ENCODE peak calls at places on chromosome 20, in four cellular contexts. I, T, K and A are unnamed samples. For H3K4me1, the result is how much of the 10 kb centered on the place peaks cover.

GRCh38 chr20:14984768-14985622 is 647.6 kb upstream of the FLRT3 start:
- DNase-seq in I (no peak), K (no peak), T (no peak), A (no peak)

GRCh38 chr20:48638546-48638945 is 189.3 kb downstream of the PREX1 start:
- DNase-seq in K (no peak), T (no peak), I (no peak), A (no peak)

GRCh38 chr20:30506100-30506499 is 751.4 kb upstream of the DEFB115 start:
- DNase-seq in T (no peak), K (no peak), I (no peak), A (no peak)

GRCh38 chr20:53579581-53580375 is 13.9 kb downstream of the ZNF217 start:
- DNase-seq in I (no peak), T (peak), K (no peak), A (peak)

GRCh38 chr20:34491932-34492509 is 24.2 kb upstream of the DYNLRB1 start:
- DNase-seq in K (no peak), I (no peak), T (no peak), A (no peak)

GRCh38 chr20:11235058-11235457 is 561.3 kb upstream of the JAG1 start:
- DNase-seq in T (no peak), K (no peak), I (no peak), A (no peak)

GRCh38 chr20:5741089-5741488 is 9.1 kb upstream of the SHLD1 start:
- DNase-seq in I (no peak), K (no peak), T (no peak), A (peak)

GRCh38 chr20:1263853-1264252 is 2.2 kb upstream of the SNPH start:
- DNase-seq in I (no peak), K (no peak), T (no peak), A (no peak)

GRCh38 chr20:43138061-43138860 is 51.4 kb downstream of the PTPRT start:
- DNase-seq in K (no peak), T (no peak), I (peak), A (no peak)

GRCh38 chr20:24991897-24992419 is 593 bp downstream of the APMAP start:
- DNase-seq in K (peak), I (no peak), T (peak), A (peak)

GRCh38 chr20:19565721-19566120 is 192.3 kb upstream of the RIN2 start:
- DNase-seq in I (no peak), T (no peak), K (no peak), A (no peak)

GRCh38 chr20:2740702-2741101 is 48.1 kb downstream of the EBF4 start:
- DNase-seq in I (no peak), K (no peak), T (no peak), A (no peak)

GRCh38 chr20:59095140-59095539 is 52.6 kb upstream of the PRELID3B start:
- DNase-seq in T (no peak), K (no peak), I (no peak), A (no peak)

GRCh38 chr20:48777821-48778220 is 50.0 kb downstream of the PREX1 start:
- DNase-seq in T (no peak), I (no peak), K (no peak), A (no peak)

GRCh38 chr20:24382330-24382729 is 87.1 kb upstream of the SYNDIG1 start:
- DNase-seq in K (peak), I (no peak), T (no peak), A (peak)

GRCh38 chr20:39103732-39104131 is 141.6 kb downstream of the DHX35 start:
- DNase-seq in I (no peak), T (no peak), K (no peak), A (no peak)

GRCh38 chr20:24584538-24585356 is 115.3 kb downstream of the SYNDIG1 start:
- DNase-seq in K (no peak), I (no peak), T (no peak), A (no peak)

GRCh38 chr20:1711826-1712601 is 54.4 kb upstream of the SIRPG start:
- DNase-seq in T (no peak), K (no peak), I (no peak), A (no peak)

GRCh38 chr20:59028812-59029211 is 3.3 kb downstream of the ATP5F1E start:
- DNase-seq in I (no peak), K (no peak), T (no peak), A (no peak)

GRCh38 chr20:3782597-3782996 is 1.3 kb upstream of the SPEF1 start:
- DNase-seq in T (no peak), I (no peak), K (no peak), A (no peak)

GRCh38 chr20:3784226-3784853 is 2.2 kb downstream of the CENPB start:
- DNase-seq in T (no peak), I (no peak), K (no peak), A (peak)

GRCh38 chr20:3784863-3785239 is 1.7 kb downstream of the CENPB start:
- DNase-seq in T (no peak), K (no peak), I (no peak), A (no peak)

GRCh38 chr20:3783068-3783489 is 1.8 kb upstream of the SPEF1 start:
- DNase-seq in I (peak), T (no peak), K (no peak), A (no peak)

DNA sequence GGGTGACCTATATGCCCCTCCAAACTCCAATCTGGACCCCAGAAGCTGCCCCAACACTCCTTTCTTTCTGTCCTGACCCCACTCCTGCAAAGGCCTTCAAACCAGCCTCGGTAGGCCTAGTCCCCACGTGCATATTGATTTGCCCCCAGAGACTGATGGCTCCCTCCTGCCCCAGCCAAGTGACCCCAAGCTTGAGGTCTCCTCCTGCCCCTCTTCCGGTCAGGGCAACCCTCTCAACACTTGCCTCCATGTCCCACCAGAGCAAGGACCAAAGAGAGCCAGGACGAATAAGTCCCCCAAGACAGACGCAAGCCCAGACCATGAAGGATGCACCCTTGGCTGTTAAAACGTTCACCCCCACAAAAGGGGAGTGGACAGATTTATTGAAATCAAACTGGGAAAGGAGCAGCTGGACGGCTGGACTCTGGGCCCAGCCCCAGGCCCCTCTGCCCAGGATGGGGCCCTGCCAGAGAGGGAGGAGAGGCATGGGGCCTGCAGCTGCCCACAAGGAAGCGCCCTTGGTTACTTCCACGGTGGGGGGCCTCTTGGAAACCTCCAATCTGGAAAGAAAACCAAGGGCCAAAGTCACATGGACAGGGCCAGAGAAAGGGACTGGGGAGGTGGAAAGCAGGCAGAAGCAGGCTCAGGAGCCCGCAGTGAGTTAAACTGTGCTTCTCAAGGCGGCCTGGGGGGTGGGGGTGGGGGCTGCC is 2.4 kb upstream of the SPEF1 start:
- DNase-seq in T (no peak), I (no peak), K (no peak), A (no peak)
- TF ChIP-seq POLR2A in T (no peak), I (no peak), K (no peak), A (no peak)

DNA sequence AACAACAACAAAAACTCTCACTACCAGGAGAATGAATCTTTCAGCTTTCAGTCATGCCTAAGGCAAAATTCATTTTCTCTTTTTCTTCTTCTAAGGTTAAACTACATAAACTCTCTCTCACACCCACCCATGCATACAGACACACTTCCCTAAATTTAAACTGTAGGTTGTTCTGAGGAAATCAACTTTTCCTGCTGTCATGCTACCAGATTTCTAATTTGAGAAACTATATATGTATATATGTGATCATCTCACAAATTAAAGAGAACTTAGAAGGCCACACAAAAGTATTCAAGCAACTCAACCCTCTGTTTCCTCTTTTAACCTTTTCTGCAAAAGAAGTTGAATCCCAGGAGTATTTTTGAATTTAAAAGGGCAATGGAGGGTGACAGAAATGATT is 532.5 kb downstream of the KIF16B start:
- DNase-seq in K (no peak), I (no peak), T (no peak), A (no peak)
- H3K4me1 ChIP-seq in K (under half), I (under half), T (under half), A (under half)

DNA sequence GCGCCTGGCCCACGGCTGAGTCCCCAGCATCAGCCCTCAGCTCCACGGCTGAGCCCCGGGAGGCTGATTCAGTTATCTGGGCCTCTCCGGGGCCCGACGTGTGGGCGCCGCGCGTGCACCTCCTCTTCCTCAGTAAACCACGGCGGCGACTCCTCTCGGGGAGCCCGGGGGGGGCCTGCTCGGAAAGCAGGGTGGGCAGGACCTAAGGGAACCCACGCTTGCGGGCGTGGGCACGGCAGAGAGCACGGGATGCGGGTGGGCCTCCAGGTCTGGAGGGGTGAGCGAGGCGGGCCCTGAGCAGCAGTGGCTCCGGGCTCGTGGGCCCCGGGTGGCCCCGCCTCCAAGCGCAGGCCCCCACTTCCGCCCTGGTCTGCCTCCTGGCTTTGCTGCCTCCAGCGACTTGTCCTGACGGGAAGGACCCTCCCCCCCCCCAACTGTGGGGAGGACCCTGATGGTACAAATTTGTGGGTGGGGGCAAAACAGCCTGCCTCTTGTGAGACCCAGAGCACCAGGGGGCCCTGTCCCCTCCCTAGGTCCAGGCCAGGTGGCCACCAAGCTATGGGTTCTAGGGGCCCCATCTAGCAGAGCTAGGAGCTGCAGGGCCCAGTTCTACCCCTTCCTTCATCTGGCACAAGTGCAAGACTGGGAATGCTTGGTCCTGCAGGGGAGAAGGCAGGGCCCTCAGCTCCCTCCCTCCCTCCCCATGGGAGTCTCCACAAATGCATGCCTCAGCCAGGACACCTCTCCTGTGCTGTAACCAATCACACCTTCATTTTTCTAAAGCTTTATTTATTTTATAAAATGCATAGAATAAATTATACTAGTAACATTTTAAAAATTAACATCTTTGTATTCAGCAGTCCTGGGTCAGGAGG is 16.9 kb downstream of the UCKL1 start:
- DNase-seq in I (no peak), T (no peak), K (peak), A (no peak)
- TF ChIP-seq POLR2A in I (no peak), T (no peak), K (no peak), A (no peak)

GRCh38 chr20:50821257-50821921 is 26.5 kb downstream of the BCAS4 start:
- DNase-seq in I (no peak), T (no peak), K (no peak), A (no peak)

GRCh38 chr20:50819344-50819743 is 24.5 kb downstream of the BCAS4 start:
- DNase-seq in T (no peak), K (no peak), I (no peak), A (no peak)

GRCh38 chr20:50823319-50823718 is 28.5 kb downstream of the BCAS4 start:
- DNase-seq in K (no peak), T (no peak), I (no peak), A (no peak)

GRCh38 chr20:50821994-50822393 is 27.1 kb downstream of the BCAS4 start:
- DNase-seq in I (no peak), T (no peak), K (no peak), A (no peak)

DNA sequence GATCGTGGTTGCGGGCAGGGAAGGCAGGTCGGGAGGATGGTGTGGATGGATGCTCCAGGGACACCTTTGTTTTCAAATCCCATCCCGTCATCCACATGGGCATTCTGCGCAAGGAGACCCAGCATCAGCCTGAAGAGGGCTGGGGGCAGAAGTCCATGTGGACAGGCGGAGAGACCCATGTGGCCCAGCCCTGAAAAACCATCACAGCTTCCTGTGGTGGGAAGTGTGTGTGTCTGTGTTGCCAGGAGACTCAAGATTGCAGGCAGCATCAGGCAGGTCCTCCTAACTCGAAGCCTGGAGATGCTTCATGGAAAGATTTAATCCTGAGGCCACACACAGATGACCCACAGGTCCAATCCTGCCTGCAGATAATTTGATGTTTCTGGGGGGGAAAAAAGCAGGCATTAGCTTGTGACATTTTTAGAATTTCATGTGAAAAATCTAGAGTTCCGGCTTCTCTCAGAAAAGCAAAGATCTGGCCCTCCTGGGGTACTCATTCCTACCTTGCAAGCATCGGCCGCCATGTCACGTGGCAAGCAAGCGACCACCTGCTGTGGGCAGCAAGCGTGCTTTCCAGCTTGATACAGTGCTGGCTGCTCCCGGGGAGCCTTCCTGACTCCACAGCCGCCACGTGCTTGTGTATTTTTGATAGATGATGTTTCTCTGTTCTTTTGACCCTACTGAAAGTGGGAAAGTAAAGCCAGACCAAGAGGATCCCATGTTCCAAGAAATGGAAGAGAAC is 25.8 kb downstream of the BCAS4 start:
- DNase-seq in K (no peak), I (no peak), T (no peak), A (no peak)
- H3K4me1 ChIP-seq in K (under half), I (under half), T (under half), A (under half)

GRCh38 chr20:32820000-32820697 is 395 bp downstream of the MAPRE1 start:
- DNase-seq in K (no peak), T (no peak), I (peak), A (peak)
- TF ChIP-seq POLR2A in K (no peak), T (no peak), I (no peak), A (peak)

GRCh38 chr20:9071976-9072726 is 3.3 kb downstream of the PLCB4 start:
- DNase-seq in T (no peak), K (no peak), I (no peak), A (no peak)

GRCh38 chr20:9079038-9079731 is 10.3 kb downstream of the PLCB4 start:
- DNase-seq in K (no peak), T (no peak), I (no peak), A (no peak)

GRCh38 chr20:9072741-9073310 is 3.9 kb downstream of the PLCB4 start:
- DNase-seq in K (no peak), I (no peak), T (no peak), A (no peak)

GRCh38 chr20:9070304-9070703 is 1.4 kb downstream of the PLCB4 start:
- DNase-seq in I (no peak), T (no peak), K (no peak), A (no peak)

DNA sequence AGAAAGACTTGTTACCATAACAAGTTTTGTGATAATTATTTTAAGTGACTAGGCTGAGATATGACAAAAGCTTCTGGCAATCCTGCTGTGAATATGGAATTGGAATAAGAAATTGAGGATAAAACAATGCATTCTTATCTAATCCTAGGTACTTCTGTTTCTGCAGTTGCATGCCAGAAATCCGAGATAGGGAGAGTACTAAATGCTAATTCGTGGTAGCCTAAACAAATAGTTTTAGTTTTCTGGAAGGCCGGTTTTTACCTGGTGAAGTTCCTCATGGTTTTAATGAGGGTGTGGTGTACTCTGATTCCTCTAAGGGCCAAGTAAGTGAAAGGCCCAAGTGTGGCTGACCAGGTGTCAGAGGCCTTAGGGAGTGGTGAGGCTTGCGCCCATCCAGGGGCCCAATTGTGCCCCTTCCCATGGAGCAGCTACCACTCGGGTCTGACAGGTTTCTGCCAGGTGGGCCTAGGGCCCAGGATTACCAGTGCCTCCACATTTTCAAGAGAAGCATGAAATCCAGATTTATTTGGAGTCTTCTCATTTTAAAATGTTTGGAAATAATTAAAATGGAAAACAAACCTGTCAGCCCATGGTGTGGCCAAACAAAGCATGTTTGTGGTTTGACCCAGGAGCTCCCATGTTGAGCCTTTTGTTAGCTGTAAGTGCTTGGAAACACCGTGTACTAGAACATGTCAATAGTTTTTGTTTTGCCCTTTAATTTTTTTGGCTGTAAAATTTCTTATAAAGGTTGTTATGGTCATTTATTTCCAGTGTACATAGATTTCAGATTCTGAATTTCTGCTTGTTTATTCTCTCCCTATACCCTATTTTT is 6.6 kb downstream of the PLCB4 start:
- DNase-seq in T (no peak), I (no peak), K (no peak), A (no peak)
- H3K4me1 ChIP-seq in T (under half), I (under half), K (under half), A (under half)

GRCh38 chr20:57985278-57985677 is 243.2 kb downstream of the ANKRD60 start:
- DNase-seq in T (no peak), I (no peak), K (no peak), A (no peak)
- TF ChIP-seq POLR2A in T (no peak), I (no peak), K (no peak), A (no peak)

GRCh38 chr20:22374678-22375590 is 209.4 kb downstream of the FOXA2 start:
- DNase-seq in T (no peak), I (no peak), K (no peak), A (no peak)
- H3K4me1 ChIP-seq in T (under half), I (under half), K (under half), A (under half)

GRCh38 chr20:44431118-44431501 is 44.6 kb upstream of the TTPAL start:
- DNase-seq in T (no peak), I (no peak), K (no peak), A (no peak)

GRCh38 chr20:44430270-44431065 is 45.2 kb upstream of the TTPAL start:
- DNase-seq in I (no peak), T (no peak), K (no peak), A (no peak)

GRCh38 chr20:44432618-44433577 is 42.8 kb upstream of the TTPAL start:
- DNase-seq in I (no peak), T (no peak), K (no peak), A (no peak)

GRCh38 chr20:44429419-44430269 is 46.0 kb upstream of the TTPAL start:
- DNase-seq in T (no peak), K (no peak), I (no peak), A (no peak)

GRCh38 chr20:44431502-44432234 is 44.0 kb upstream of the TTPAL start:
- DNase-seq in K (no peak), T (no peak), I (no peak), A (no peak)
- TF ChIP-seq POLR2A in K (no peak), T (no peak), I (no peak), A (no peak)

GRCh38 chr20:37297066-37297736 is 7.7 kb downstream of the MANBAL start:
- DNase-seq in K (peak), I (peak), T (no peak), A (no peak)
- H3K4me1 ChIP-seq in K (under half), I (under half), T (under half), A (under half)